ENCODE peak calls at places on chromosomes 4 and X, in four cellular contexts. One of them, this sample, is unnamed.

GRCh38 chr4:4338632-4339031 is 48.3 kb upstream of the NSG1 start:
- DNase-seq in stimulated activated naive CD8-positive, alpha-beta T cell treated with anti-CD3 and anti-CD28 coated beads, Interleukin-15, Interleukin-2, amounts not matched to agents 100 U/mL and 50 U/mL, for 24 hours: no peak
- DNase-seq in lung: no peak
- DNase-seq in osteocyte: no peak
- DNase-seq in this sample: no peak

GRCh38 chrX:130025256-130025655 is 42.8 kb downstream of the BCORL1 start:
- DNase-seq in lung: no peak
- DNase-seq in osteocyte: no peak
- DNase-seq in stimulated activated naive CD8-positive, alpha-beta T cell treated with anti-CD3 and anti-CD28 coated beads, Interleukin-15, Interleukin-2, amounts not matched to agents 100 U/mL and 50 U/mL, for 24 hours: no peak
- DNase-seq in this sample: no peak

GRCh38 chr4:54077812-54078211 is 13.4 kb upstream of the CHIC2 start:
- DNase-seq in osteocyte: no peak
- DNase-seq in stimulated activated naive CD8-positive, alpha-beta T cell treated with anti-CD3 and anti-CD28 coated beads, Interleukin-15, Interleukin-2, amounts not matched to agents 100 U/mL and 50 U/mL, for 24 hours: no peak
- DNase-seq in lung: no peak
- DNase-seq in this sample: no peak

GRCh38 chr4:19583827-19584569 is 667.7 kb upstream of the SLIT2 start:
- DNase-seq in stimulated activated naive CD8-positive, alpha-beta T cell treated with anti-CD3 and anti-CD28 coated beads, Interleukin-15, Interleukin-2, amounts not matched to agents 100 U/mL and 50 U/mL, for 24 hours: no peak
- DNase-seq in osteocyte: no peak
- DNase-seq in lung: no peak
- DNase-seq in this sample: no peak

GRCh38 chrX:155767101-155767878 is 113.9 kb upstream of the VAMP7 start:
- DNase-seq in osteocyte: no peak
- DNase-seq in lung: peak; percentile 30
- DNase-seq in stimulated activated naive CD8-positive, alpha-beta T cell treated with anti-CD3 and anti-CD28 coated beads, Interleukin-15, Interleukin-2, amounts not matched to agents 100 U/mL and 50 U/mL, for 24 hours: peak; percentile 4
- DNase-seq in this sample: no peak

GRCh38 chr4:38605794-38606586 is 58.0 kb upstream of the KLF3 start:
- DNase-seq in lung: no peak
- DNase-seq in osteocyte: peak; percentile 66
- DNase-seq in stimulated activated naive CD8-positive, alpha-beta T cell treated with anti-CD3 and anti-CD28 coated beads, Interleukin-15, Interleukin-2, amounts not matched to agents 100 U/mL and 50 U/mL, for 24 hours: no peak
- DNase-seq in this sample: peak; percentile 59

GRCh38 chr4:168805341-168805740 is 204.7 kb downstream of the CBR4 start:
- DNase-seq in lung: no peak
- DNase-seq in osteocyte: no peak
- DNase-seq in stimulated activated naive CD8-positive, alpha-beta T cell treated with anti-CD3 and anti-CD28 coated beads, Interleukin-15, Interleukin-2, amounts not matched to agents 100 U/mL and 50 U/mL, for 24 hours: no peak
- DNase-seq in this sample: no peak

GRCh38 chr4:185839770-185840169 is 27.8 kb upstream of the SORBS2 start:
- DNase-seq in osteocyte: no peak
- DNase-seq in stimulated activated naive CD8-positive, alpha-beta T cell treated with anti-CD3 and anti-CD28 coated beads, Interleukin-15, Interleukin-2, amounts not matched to agents 100 U/mL and 50 U/mL, for 24 hours: no peak
- DNase-seq in lung: no peak
- DNase-seq in this sample: no peak